ENCODE peak calls at places on chromosomes 12 and 14, in four cellular contexts. One of them, this sample, is unnamed.

GRCh38 chr14:68840454-68840853 is 47.6 kb upstream of the ZFP36L1 start:
- DNase-seq in WTC11: no peak
- DNase-seq in HepG2: no peak
- DNase-seq in H1: no peak
- DNase-seq in this sample: no peak

GRCh38 chr12:68853396-68854077 is 45.6 kb downstream of the MDM2 start:
- DNase-seq in WTC11: no peak
- DNase-seq in HepG2: no peak
- DNase-seq in H1: no peak
- DNase-seq in this sample: no peak

GRCh38 chr14:50786821-50787464 is 44.0 kb downstream of the NIN start:
- DNase-seq in WTC11: no peak
- DNase-seq in HepG2: no peak
- DNase-seq in H1: no peak
- DNase-seq in this sample: no peak

GRCh38 chr12:132453361-132454133 is 36.4 kb upstream of the FBRSL1 start:
- DNase-seq in WTC11: no peak
- DNase-seq in HepG2: no peak
- DNase-seq in H1: no peak
- DNase-seq in this sample: no peak

GRCh38 chr14:91142214-91142668 is 28.4 kb downstream of the DGLUCY start:
- DNase-seq in WTC11: no peak
- DNase-seq in HepG2: no peak
- DNase-seq in H1: no peak
- DNase-seq in this sample: no peak

GRCh38 chr12:22803725-22804124 is 178.8 kb downstream of the ETNK1 start:
- DNase-seq in WTC11: peak
- DNase-seq in HepG2: no peak
- DNase-seq in H1: peak
- DNase-seq in this sample: no peak

GRCh38 chr14:34615507-34615906 is 14.4 kb downstream of the SNX6 start:
- DNase-seq in WTC11: no peak
- DNase-seq in HepG2: no peak
- DNase-seq in H1: no peak
- DNase-seq in this sample: no peak

GRCh38 chr12:122167328-122167925 is 6.6 kb downstream of the IL31 start:
- DNase-seq in WTC11: no peak
- DNase-seq in HepG2: peak
- DNase-seq in H1: no peak
- DNase-seq in this sample: no peak

GRCh38 chr14:20604291-20604690 is 13.1 kb upstream of the RNASE12 start:
- DNase-seq in WTC11: no peak
- DNase-seq in HepG2: no peak
- DNase-seq in H1: no peak
- DNase-seq in this sample: no peak

GRCh38 chr12:57454566-57455373 is at the start of gene INHBE:
- DNase-seq in WTC11: peak
- DNase-seq in HepG2: peak
- DNase-seq in H1: peak
- DNase-seq in this sample: peak

GRCh38 chr12:79850610-79851299 is 84.1 kb downstream of the PPP1R12A start:
- DNase-seq in WTC11: no peak
- DNase-seq in HepG2: no peak
- DNase-seq in H1: no peak
- DNase-seq in this sample: no peak
- TF ChIP-seq ATF3 in WTC11: no peak
- TF ChIP-seq ATF3 in HepG2: no peak
- TF ChIP-seq ATF3 in H1: no peak
- TF ChIP-seq ATF3 in this sample: no peak

DNA sequence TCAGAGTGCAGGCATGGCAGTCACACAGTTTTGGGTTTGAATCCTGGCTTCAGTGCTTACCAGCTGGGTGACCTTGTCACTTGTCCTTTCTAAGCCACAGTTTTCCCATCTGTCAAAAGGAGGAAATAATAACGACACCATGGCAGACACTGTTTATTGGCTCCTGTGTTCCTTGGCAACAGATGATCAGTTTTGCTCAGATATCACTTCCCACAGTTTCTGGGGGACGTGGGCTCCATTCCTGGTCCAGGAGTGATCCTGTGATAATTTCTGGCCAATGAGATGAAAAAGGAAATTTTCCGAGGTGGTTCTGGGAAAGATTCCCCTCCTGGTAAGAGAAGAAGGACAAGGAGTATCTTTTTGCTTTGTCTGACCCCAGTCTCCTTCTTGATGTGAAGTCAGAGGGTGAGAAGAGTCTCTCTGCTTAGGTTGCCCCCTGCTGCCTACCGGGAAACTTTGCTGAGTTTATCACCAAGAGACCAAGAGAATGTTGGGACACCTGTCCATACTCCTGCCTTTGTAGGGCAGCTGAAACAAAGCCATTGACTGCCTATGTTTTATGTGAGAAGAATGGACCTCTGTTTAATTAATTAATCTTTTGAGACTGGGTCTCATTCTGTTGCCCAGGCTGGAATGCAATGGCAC is 178.9 kb upstream of the NRXN3 start:
- DNase-seq in WTC11: peak
- DNase-seq in HepG2: peak
- DNase-seq in H1: no peak
- DNase-seq in this sample: peak
- TF ChIP-seq JUN in WTC11: no peak
- TF ChIP-seq JUN in HepG2: no peak
- TF ChIP-seq JUN in H1: no peak
- TF ChIP-seq JUN in this sample: no peak

GRCh38 chr14:95252219-95252618 is 67.5 kb downstream of the CLMN start:
- DNase-seq in WTC11: no peak
- DNase-seq in HepG2: no peak
- DNase-seq in H1: no peak
- DNase-seq in this sample: no peak

GRCh38 chr14:95248422-95248821 is 71.3 kb downstream of the CLMN start:
- DNase-seq in WTC11: no peak
- DNase-seq in HepG2: no peak
- DNase-seq in H1: no peak
- DNase-seq in this sample: no peak

GRCh38 chr14:95250126-95250824 is 69.4 kb downstream of the CLMN start:
- DNase-seq in WTC11: no peak
- DNase-seq in HepG2: no peak
- DNase-seq in H1: no peak
- DNase-seq in this sample: no peak

GRCh38 chr14:95253039-95253620 is 66.6 kb downstream of the CLMN start:
- DNase-seq in WTC11: no peak
- DNase-seq in HepG2: no peak
- DNase-seq in H1: no peak
- DNase-seq in this sample: no peak

GRCh38 chr14:95250936-95251335 is 68.8 kb downstream of the CLMN start:
- DNase-seq in WTC11: no peak
- DNase-seq in HepG2: no peak
- DNase-seq in H1: no peak
- DNase-seq in this sample: no peak
- TF ChIP-seq ATF3 in WTC11: no peak
- TF ChIP-seq ATF3 in HepG2: no peak
- TF ChIP-seq ATF3 in H1: no peak
- TF ChIP-seq ATF3 in this sample: no peak

GRCh38 chr12:4050340-4050739 is 177.1 kb upstream of the PARP11 start:
- DNase-seq in WTC11: no peak
- DNase-seq in HepG2: no peak
- DNase-seq in H1: peak
- DNase-seq in this sample: no peak
- TF ChIP-seq JUN in WTC11: no peak
- TF ChIP-seq JUN in HepG2: no peak
- TF ChIP-seq JUN in H1: no peak
- TF ChIP-seq JUN in this sample: no peak

GRCh38 chr14:35818346-35819115 is 7.6 kb upstream of the BRMS1L start:
- DNase-seq in WTC11: no peak
- DNase-seq in HepG2: peak
- DNase-seq in H1: no peak
- DNase-seq in this sample: peak

GRCh38 chr14:35822501-35822900 is 3.6 kb upstream of the BRMS1L start:
- DNase-seq in WTC11: no peak
- DNase-seq in HepG2: no peak
- DNase-seq in H1: no peak
- DNase-seq in this sample: no peak

GRCh38 chr14:35825968-35826217 is 245 bp upstream of the BRMS1L start:
- DNase-seq in WTC11: no peak
- DNase-seq in HepG2: no peak
- DNase-seq in H1: no peak
- DNase-seq in this sample: no peak

GRCh38 chr14:35819591-35820540 is 6.3 kb upstream of the BRMS1L start:
- DNase-seq in WTC11: no peak
- DNase-seq in HepG2: no peak
- DNase-seq in H1: no peak
- DNase-seq in this sample: no peak

DNA sequence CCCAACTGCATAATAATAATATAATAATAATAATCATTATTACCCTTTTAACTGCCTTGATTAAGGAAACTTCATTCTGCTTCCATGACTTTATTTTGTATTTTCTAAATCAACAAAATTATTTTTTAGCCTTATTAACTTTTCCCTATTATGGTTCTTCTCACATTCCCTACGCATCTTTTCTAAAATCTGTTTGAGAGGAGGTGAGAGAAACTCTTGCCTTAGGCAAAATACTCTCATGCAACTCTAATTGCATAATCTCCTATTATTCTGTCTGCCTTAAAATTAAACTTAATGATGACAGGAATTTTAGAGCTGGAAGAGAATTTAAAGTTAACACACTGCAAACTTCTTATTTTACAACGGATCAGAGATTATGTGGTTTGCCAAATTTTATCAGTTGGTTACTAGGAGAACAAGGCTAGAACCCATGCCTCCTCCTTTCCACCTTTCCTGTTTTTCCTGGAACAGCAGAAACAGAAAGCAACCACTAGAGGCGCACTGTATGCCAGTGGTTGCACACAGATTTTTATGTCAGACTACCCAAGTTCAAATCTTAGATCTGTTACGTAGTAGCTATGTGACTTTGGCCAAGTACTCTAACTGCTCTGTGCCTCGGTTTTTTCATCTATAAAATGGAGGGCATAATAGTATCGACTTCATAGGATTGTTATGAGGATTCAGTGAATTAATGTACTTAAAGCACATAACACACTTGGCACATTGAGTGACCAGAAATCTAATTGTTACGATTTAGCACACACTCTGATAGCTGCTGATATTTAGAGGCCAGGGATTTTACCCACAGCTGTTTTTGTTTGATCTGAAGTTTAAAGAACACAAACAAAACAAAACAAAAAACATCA is 4.4 kb upstream of the BRMS1L start:
- DNase-seq in WTC11: no peak
- DNase-seq in HepG2: peak
- DNase-seq in H1: no peak
- DNase-seq in this sample: peak
- TF ChIP-seq ATF3 in WTC11: no peak
- TF ChIP-seq ATF3 in HepG2: no peak
- TF ChIP-seq ATF3 in H1: no peak
- TF ChIP-seq ATF3 in this sample: no peak

This sample was measured in K562.